ENCODE peak calls at places on chromosomes 13 and 19, in nine cellular contexts. J, V, Y, S, A, F, T, Z and U are unnamed samples.

GRCh38 chr19:8387688-8388611 is 2.2 kb upstream of the RAB11B start:
- DNase-seq in S (no peak), T (no peak), Z (peak), A (no peak), J (no peak), Y (no peak), V (no peak), F (no peak), U (no peak)

GRCh38 chr19:17948474-17948966 is 15.7 kb downstream of the CCDC124 start:
- DNase-seq in F (no peak), Y (no peak), A (peak), V (no peak), Z (no peak), T (no peak), S (no peak), J (no peak), U (no peak)

GRCh38 chr19:3397266-3398022 is 31.1 kb downstream of the NFIC start:
- DNase-seq in Y (peak), A (no peak), T (peak), Z (peak), F (no peak), S (peak), J (peak), V (no peak), U (no peak)

GRCh38 chr13:107373551-107373950 is 805.6 kb upstream of the ARGLU1 start:
- DNase-seq in S (peak), A (no peak), Y (no peak), T (no peak), Z (no peak), V (no peak), F (no peak), J (no peak), U (no peak)

GRCh38 chr13:20311022-20311421 is 78.9 kb upstream of the GJB6 start:
- DNase-seq in Y (no peak), A (no peak), J (no peak), S (no peak), F (no peak), T (no peak), Z (no peak), V (no peak), U (no peak)

GRCh38 chr13:39419866-39420265 is 183.1 kb downstream of the LHFPL6 start:
- DNase-seq in J (no peak), T (no peak), Z (no peak), V (no peak), A (no peak), S (no peak), F (no peak), Y (no peak), U (no peak)

GRCh38 chr13:75693227-75693626 is 57.1 kb downstream of the LMO7 start:
- DNase-seq in Y (no peak), T (no peak), V (no peak), J (no peak), F (no peak), S (no peak), Z (no peak), A (no peak), U (no peak)

GRCh38 chr13:106349080-106349841 is 186.2 kb downstream of the EFNB2 start:
- DNase-seq in T (peak), F (no peak), V (no peak), S (peak), A (no peak), Z (peak), J (peak), Y (no peak), U (no peak)

GRCh38 chr19:5334366-5334739 is 6.3 kb downstream of the PTPRS start:
- DNase-seq in T (no peak), S (no peak), Y (no peak), F (no peak), Z (no peak), J (no peak), A (no peak), V (no peak), U (no peak)

GRCh38 chr19:3818479-3818878 is 32.3 kb upstream of the MATK start:
- DNase-seq in S (peak), T (no peak), J (no peak), Z (no peak), V (no peak), F (no peak), A (no peak), Y (no peak), U (no peak)

GRCh38 chr13:40981361-40981760 is 37.8 kb downstream of the ELF1 start:
- DNase-seq in S (no peak), V (no peak), J (no peak), Z (no peak), A (no peak), T (no peak), F (no peak), Y (no peak), U (no peak)

GRCh38 chr13:48304132-48304876 is 753 bp downstream of the RB1 start:
- DNase-seq in Y (no peak), S (peak), V (peak), T (peak), Z (peak), A (peak), J (no peak), F (no peak), U (no peak)

GRCh38 chr19:56538761-56539263 is at the start of gene ZFP28:
- DNase-seq in Z (no peak), A (peak), F (peak), T (peak), V (no peak), J (peak), Y (peak), S (no peak), U (peak)

GRCh38 chr13:96575423-96576320 is 418.6 kb downstream of the OXGR1 start:
- DNase-seq in S (no peak), Z (no peak), J (no peak), T (no peak), F (no peak), A (no peak), V (no peak), Y (no peak), U (no peak)

GRCh38 chr19:7942981-7943443 is 454 bp downstream of the TIMM44 start:
- DNase-seq in F (no peak), S (no peak), Y (no peak), Z (no peak), V (no peak), A (no peak), T (no peak), J (no peak), U (no peak)

GRCh38 chr13:32316476-32316875 is 1.2 kb downstream of the BRCA2 start:
- DNase-seq in A (no peak), F (no peak), T (no peak), J (no peak), S (no peak), Y (no peak), Z (no peak), V (no peak), U (no peak)

GRCh38 chr13:94673841-94674240 is 38.5 kb downstream of the SOX21 start:
- DNase-seq in F (no peak), J (no peak), A (no peak), Z (no peak), Y (no peak), V (no peak), T (no peak), S (no peak), U (no peak)

GRCh38 chr13:104256701-104257100 is 1190.5 kb upstream of the SLC10A2 start:
- DNase-seq in V (no peak), A (no peak), F (no peak), J (no peak), Z (no peak), S (no peak), T (no peak), Y (no peak), U (no peak)

GRCh38 chr13:48403151-48403631 is 9.7 kb downstream of the LPAR6 start:
- DNase-seq in J (no peak), Y (no peak), T (no peak), Z (no peak), V (peak), A (no peak), S (no peak), F (no peak), U (no peak)

GRCh38 chr13:22703601-22704209 is 477.1 kb upstream of the SGCG start:
- DNase-seq in Y (no peak), A (no peak), V (no peak), S (peak), T (no peak), F (no peak), J (no peak), Z (no peak), U (no peak)

GRCh38 chr13:92572190-92572589 is 654.4 kb upstream of the GPC6 start:
- DNase-seq in T (no peak), Y (no peak), S (no peak), V (no peak), A (no peak), J (no peak), Z (no peak), F (no peak), U (no peak)

GRCh38 chr13:44259045-44260042 is 114.3 kb upstream of the SERP2 start:
- DNase-seq in Y (no peak), A (no peak), J (peak), F (peak), T (peak), V (peak), Z (peak), S (peak), U (no peak)

GRCh38 chr19:12930002-12930645 is 3.4 kb downstream of the FARSA start:
- DNase-seq in F (no peak), A (no peak), S (no peak), J (no peak), Z (no peak), V (no peak), Y (no peak), T (no peak), U (no peak)

GRCh38 chr19:572891-573825 is 762 bp downstream of the BSG start:
- DNase-seq in J (peak), S (peak), Y (no peak), F (no peak), V (no peak), Z (peak), T (peak), A (peak), U (no peak)

GRCh38 chr13:24038405-24038804 is 122.1 kb upstream of the SPATA13 start:
- DNase-seq in T (no peak), J (no peak), S (no peak), F (no peak), A (no peak), V (no peak), Y (no peak), Z (no peak), U (peak)

GRCh38 chr19:56765107-56765506 is 75.4 kb downstream of the PEG3 start:
- DNase-seq in Y (no peak), S (no peak), F (no peak), T (peak), Z (peak), V (no peak), J (peak), A (peak), U (peak)

GRCh38 chr13:104086759-104087158 is 1020.5 kb upstream of the SLC10A2 start:
- DNase-seq in Z (no peak), A (no peak), V (no peak), S (no peak), F (no peak), T (no peak), Y (no peak), J (no peak), U (no peak)

GRCh38 chr19:11261902-11262839 is at the start of gene DOCK6:
- DNase-seq in A (peak), Z (peak), F (no peak), J (peak), Y (no peak), S (no peak), V (no peak), T (peak), U (no peak)
- H3K27ac ChIP-seq in A (peak), Z (peak), F (no peak), J (peak), Y (peak), S (peak), V (no peak), T (peak), U (peak)

DNA sequence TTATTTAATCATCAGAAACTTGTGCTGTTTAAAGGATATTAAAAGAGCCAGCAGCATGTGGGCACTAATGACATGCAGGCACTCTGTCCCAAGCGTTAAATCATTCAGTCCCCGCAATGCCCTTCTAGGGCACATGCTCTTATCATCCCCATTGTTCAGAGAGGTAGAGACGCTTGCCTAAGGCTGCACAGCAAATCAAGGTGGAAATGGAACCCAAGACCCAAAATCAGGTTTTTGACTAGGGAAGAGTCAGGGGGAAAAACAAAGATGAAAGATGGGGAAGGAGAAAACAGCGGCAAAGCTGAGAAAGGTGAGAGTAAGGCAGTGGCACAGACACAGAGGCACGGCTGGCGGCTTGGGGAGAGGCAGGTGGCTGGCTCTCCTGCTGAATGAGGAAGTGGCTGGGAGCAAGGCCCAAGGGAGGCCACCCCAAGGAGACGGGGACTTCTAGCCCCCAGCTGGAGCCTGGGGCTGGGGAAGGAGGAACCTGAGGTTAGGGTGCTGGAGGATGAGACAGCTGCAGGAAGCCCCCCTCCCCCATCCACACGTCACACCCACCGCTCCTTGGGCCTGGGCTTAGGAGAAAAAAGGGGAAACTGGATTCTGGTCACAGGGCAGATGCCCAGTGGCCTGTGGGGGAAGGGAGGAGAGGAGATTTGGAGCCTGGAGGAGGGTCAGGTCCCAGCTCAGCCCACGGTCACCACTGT is 1.0 kb upstream of the TYROBP start:
- DNase-seq in A (no peak), V (no peak), J (peak), F (no peak), T (peak), Z (peak), S (no peak), Y (peak), U (peak)
- H3K27ac ChIP-seq in A (no peak), V (peak), J (peak), F (peak), T (peak), Z (no peak), S (no peak), Y (peak), U (peak)

DNA sequence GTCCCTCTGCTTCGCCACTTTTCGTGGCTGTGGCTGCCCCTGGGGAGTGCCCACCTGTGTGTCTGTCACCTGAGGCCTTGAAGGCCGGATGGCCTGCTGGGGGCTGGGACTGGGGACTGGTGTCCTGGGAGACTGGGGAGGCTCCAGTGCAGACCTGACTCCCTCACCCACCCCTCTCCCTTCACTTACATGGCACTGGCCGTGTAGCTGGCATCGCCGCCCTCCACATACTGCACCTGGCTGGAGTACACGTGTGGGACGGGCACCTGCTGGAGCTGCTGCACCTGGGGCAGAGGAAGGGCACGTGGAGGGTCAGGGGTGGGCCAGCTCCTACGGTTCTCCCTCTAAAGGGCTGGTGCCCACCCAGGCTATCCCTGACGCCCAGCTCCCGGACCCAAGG is 25.5 kb downstream of the DCAF15 start:
- DNase-seq in V (no peak), F (no peak), J (no peak), Y (no peak), A (no peak), Z (no peak), S (no peak), T (no peak), U (no peak)
- H3K27ac ChIP-seq in V (no peak), F (no peak), J (peak), Y (peak), A (peak), Z (no peak), S (peak), T (peak), U (peak)

DNA sequence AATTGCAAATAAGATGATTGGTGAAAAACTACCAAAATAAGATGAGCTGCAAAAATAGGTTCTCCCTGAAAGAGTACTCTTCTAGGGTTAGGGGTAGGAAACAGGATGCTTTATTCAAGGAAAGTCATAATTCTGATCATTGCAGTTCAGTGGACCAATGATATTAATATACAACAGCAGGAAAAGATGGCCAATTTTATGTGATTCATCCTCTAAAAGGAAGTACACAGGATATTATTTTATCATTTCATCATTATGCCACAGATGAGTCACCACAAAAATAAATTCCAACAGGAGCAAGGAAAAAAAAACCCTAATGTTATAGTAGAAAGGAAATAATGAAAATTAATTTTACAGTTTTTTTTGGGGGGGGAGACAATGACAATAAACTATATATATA is 205.0 kb downstream of the NALCN start:
- DNase-seq in Y (no peak), Z (no peak), S (peak), A (no peak), V (no peak), T (no peak), J (no peak), F (no peak), U (no peak)
- H3K27ac ChIP-seq in Y (no peak), Z (no peak), S (no peak), A (no peak), V (no peak), T (no peak), J (no peak), F (no peak), U (no peak)

DNA sequence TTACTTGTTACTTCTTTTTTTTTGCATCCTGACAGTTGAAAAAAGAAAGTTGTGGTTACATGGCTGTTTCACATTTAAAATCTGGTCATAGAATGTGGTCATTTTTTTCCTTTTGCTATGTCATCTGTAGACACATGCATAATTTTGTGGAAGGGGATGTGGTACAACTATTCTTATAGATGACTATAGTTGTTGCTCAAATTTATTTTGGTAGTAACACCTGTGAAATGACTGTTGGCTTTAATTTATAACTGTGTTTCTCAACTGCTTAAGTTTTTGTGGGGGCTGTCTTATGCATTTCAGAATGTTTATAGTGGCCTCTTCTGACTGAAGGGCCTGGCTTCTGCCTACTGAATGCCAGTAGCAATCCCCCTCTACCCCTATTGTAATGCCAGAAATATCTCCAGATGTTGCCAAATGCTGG is 130.5 kb downstream of the PAN3 start:
- DNase-seq in J (no peak), V (peak), S (no peak), Y (no peak), Z (no peak), A (no peak), T (no peak), F (no peak), U (no peak)
- H3K27ac ChIP-seq in J (no peak), V (peak), S (no peak), Y (no peak), Z (no peak), A (no peak), T (no peak), F (no peak), U (no peak)

GRCh38 chr19:16446108-16447014 is 25.4 kb downstream of the EPS15L1 start:
- DNase-seq in S (no peak), T (no peak), Z (no peak), A (no peak), V (peak), F (no peak), Y (no peak), J (no peak), U (no peak)

GRCh38 chr19:16445238-16446107 is 26.3 kb downstream of the EPS15L1 start:
- DNase-seq in F (no peak), V (peak), Z (no peak), A (no peak), Y (no peak), S (no peak), T (peak), J (no peak), U (no peak)

GRCh38 chr19:16449330-16449961 is 22.3 kb downstream of the EPS15L1 start:
- DNase-seq in Z (no peak), J (no peak), Y (no peak), A (no peak), F (no peak), S (no peak), V (peak), T (no peak), U (no peak)

GRCh38 chr19:16444273-16444597 is 27.5 kb downstream of the EPS15L1 start:
- DNase-seq in T (no peak), V (no peak), A (no peak), Y (no peak), J (no peak), Z (no peak), S (no peak), F (no peak), U (no peak)

DNA sequence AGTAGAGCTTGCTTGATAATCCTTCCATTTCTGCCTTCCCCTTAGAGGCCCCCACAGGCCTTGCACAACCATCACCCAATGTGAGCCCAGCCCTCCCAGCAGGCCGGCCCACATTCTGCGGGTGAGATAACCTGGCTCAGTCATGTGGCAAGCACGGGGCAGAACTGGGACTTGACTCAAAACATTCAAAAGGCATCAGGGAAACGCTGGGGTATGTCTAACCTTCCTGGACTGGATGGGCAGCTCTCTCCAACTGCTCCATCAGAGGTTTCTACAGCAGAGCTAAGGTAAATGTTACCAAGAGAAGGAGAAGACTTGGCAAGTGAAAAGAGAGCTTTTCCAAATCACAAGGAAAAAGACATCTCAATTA is 24.8 kb downstream of the EPS15L1 start:
- DNase-seq in Z (peak), Y (peak), T (peak), S (peak), A (peak), F (peak), J (peak), V (peak), U (no peak)
- H3K27ac ChIP-seq in Z (no peak), Y (peak), T (peak), S (peak), A (peak), F (peak), J (peak), V (peak), U (no peak)

GRCh38 chr19:41376241-41376997 is at the start of gene TMEM91:
- DNase-seq in Z (peak), Y (peak), S (no peak), J (peak), V (no peak), A (peak), T (peak), F (no peak), U (no peak)
- H3K27ac ChIP-seq in Z (peak), Y (peak), S (peak), J (peak), V (no peak), A (peak), T (peak), F (peak), U (no peak)